ENCODE peak calls at places on chromosomes 6 and 20, in seven cellular contexts. A is ELR; N is mucosa of descending colon; P is WTC11; X is left colon; F is NCI-H1417 treated with DMSO at 0.1 percent for 48 hours; M is effector CD4-positive, alpha-beta T cell. U is an unnamed sample.

GRCh38 chr20:39849664-39850063 is 839.4 kb downstream of the MAFB start:
- DNase-seq in A (peak; percentile 93), N (peak; percentile 55), P (no peak), X (peak; percentile 70), F (no peak), M (no peak), U (no peak)

GRCh38 chr6:104943781-104944180 is 13.1 kb upstream of the LIN28B start:
- DNase-seq in A (peak; percentile 25), N (no peak), P (no peak), X (no peak), F (no peak), M (no peak), U (no peak)

GRCh38 chr6:163533443-163533842 is 118.9 kb downstream of the QKI start:
- DNase-seq in A (peak; percentile 96), N (no peak), P (no peak), X (no peak), F (no peak), M (no peak), U (no peak)

GRCh38 chr6:145875496-145876244 is 61.1 kb upstream of the FBXO30 start:
- DNase-seq in A (no peak), N (no peak), P (no peak), X (no peak), F (no peak), M (no peak), U (no peak)

GRCh38 chr6:39568896-39569295 is 156.3 kb downstream of the KIF6 start:
- DNase-seq in A (peak; percentile 49), N (no peak), P (no peak), X (no peak), F (no peak), M (no peak), U (no peak)

GRCh38 chr6:14804444-14805210 is 441.2 kb upstream of the JARID2 start:
- DNase-seq in A (peak; percentile 36), N (peak; percentile 94), P (no peak), X (peak; percentile 93), F (no peak), M (no peak), U (no peak)

GRCh38 chr6:157789861-157790260 is 33.2 kb upstream of the SNX9 start:
- DNase-seq in A (no peak), N (no peak), P (peak; percentile 69), X (no peak), F (no peak), M (no peak), U (no peak)

GRCh38 chr20:37989601-37990001 is 43.7 kb downstream of the TTI1 start:
- DNase-seq in A (peak; percentile 38), N (peak; percentile 68), P (no peak), X (peak; percentile 79), F (no peak), M (no peak), U (no peak)

GRCh38 chr6:148223424-148223842 is 119.2 kb upstream of the SASH1 start:
- DNase-seq in A (peak; percentile 90), N (no peak), P (no peak), X (no peak), F (no peak), M (no peak), U (no peak)

GRCh38 chr6:138291036-138291848 is 73.0 kb upstream of the PBOV1 start:
- DNase-seq in A (no peak), N (no peak), P (no peak), X (no peak), F (no peak), M (no peak), U (no peak)

GRCh38 chr6:13674533-13675190 is 37.0 kb downstream of the RANBP9 start:
- DNase-seq in A (peak; percentile 7), N (no peak), P (no peak), X (no peak), F (no peak), M (no peak), U (no peak)

GRCh38 chr6:30678964-30679726 is 6.3 kb upstream of the DHX16 start:
- DNase-seq in A (peak; percentile 79), N (peak; percentile 93), P (peak; percentile 94), X (peak; percentile 83), F (peak; percentile 15), M (peak; percentile 92), U (peak; percentile 64)

GRCh38 chr6:82251942-82252341 is 4.4 kb upstream of the IBTK start:
- DNase-seq in A (peak; percentile 70), N (no peak), P (no peak), X (no peak), F (no peak), M (no peak), U (peak; percentile 27)

GRCh38 chr6:3750324-3751018 is 1.0 kb downstream of the PXDC1 start:
- DNase-seq in A (peak; percentile 83), N (peak; percentile 82), P (peak; percentile 49), X (peak; percentile 84), F (no peak), M (no peak), U (no peak)

GRCh38 chr6:1222426-1223311 is 89.2 kb upstream of the FOXQ1 start:
- DNase-seq in A (no peak), N (no peak), P (no peak), X (no peak), F (no peak), M (no peak), U (no peak)

GRCh38 chr6:12474167-12475140 is 184.3 kb downstream of the EDN1 start:
- DNase-seq in A (no peak), N (no peak), P (no peak), X (no peak), F (no peak), M (no peak), U (no peak)

GRCh38 chr6:106473807-106474206 is 113.3 kb downstream of the CRYBG1 start:
- DNase-seq in A (peak; percentile 71), N (no peak), P (no peak), X (no peak), F (no peak), M (no peak), U (no peak)